ENCODE peak calls at places on chromosomes 13 and 19, in four cellular contexts. S is GM04504, P is occipital lobe, I is renal cortical epithelial cell. T is an unnamed sample.

GRCh38 chr19:16078311-16078758 is 2.0 kb downstream of the TPM4 start:
- DNase-seq in S (peak; percentile 70), I (peak; percentile 15), P (no peak), T (no peak)

GRCh38 chr13:99151516-99151915 is 49.1 kb upstream of the UBAC2 start:
- DNase-seq in S (peak; percentile 22), P (no peak), I (peak; percentile 59), T (no peak)

GRCh38 chr13:49714757-49715156 is 23.5 kb upstream of the EBPL start:
- DNase-seq in P (no peak), S (no peak), I (no peak), T (no peak)

GRCh38 chr19:39746836-39747529 is 9.2 kb upstream of the CLC start:
- DNase-seq in I (no peak), P (no peak), S (no peak), T (no peak)

GRCh38 chr13:110696776-110697175 is 9.1 kb downstream of the CARS2 start:
- DNase-seq in S (no peak), I (no peak), P (no peak), T (no peak)

GRCh38 chr13:35978607-35979316 is 152.4 kb downstream of the DCLK1 start:
- DNase-seq in S (peak; percentile 50), I (peak; percentile 62), P (no peak), T (peak; percentile 40)

GRCh38 chr13:78339927-78340326 is 263.4 kb downstream of the POU4F1 start:
- DNase-seq in S (no peak), P (no peak), I (no peak), T (no peak)

GRCh38 chr13:114151565-114152284 is 19.3 kb upstream of the RASA3 start:
- DNase-seq in S (no peak), P (no peak), I (peak; percentile 15), T (no peak)

GRCh38 chr19:12987190-12987589 is 8.1 kb upstream of the NFIX start:
- DNase-seq in S (no peak), P (no peak), I (no peak), T (no peak)

GRCh38 chr19:8265872-8266271 is 42.3 kb downstream of the CD320 start:
- DNase-seq in P (no peak), I (no peak), S (no peak), T (no peak)

GRCh38 chr13:95204231-95204765 is 97.0 kb downstream of the ABCC4 start:
- DNase-seq in I (no peak), P (no peak), S (no peak), T (no peak)

T was measured in AG09309.